ENCODE peak calls at places on chromosomes 12 and 14, in eight cellular contexts. O is GM23338; X is adrenal gland; L is CD8-positive, alpha-beta memory T cell; Y is stomach; Z is GM12865; I is CD4-positive, CD25-positive, alpha-beta regulatory T cell; M is PC-3. F is an unnamed sample.

GRCh38 chr12:25992026-25992782 is 33.7 kb downstream of the RASSF8 start:
- DNase-seq in O (no peak), X (no peak), L (no peak), Y (no peak), Z (no peak), I (no peak), M (peak; percentile 76), F (no peak)

GRCh38 chr12:32897688-32898573 is 1.4 kb upstream of the PKP2 start:
- DNase-seq in O (no peak), X (no peak), L (no peak), Y (no peak), Z (no peak), I (no peak), M (no peak), F (no peak)

GRCh38 chr14:86055512-86055911 is 525.6 kb downstream of the FLRT2 start:
- DNase-seq in O (peak; percentile 35), X (no peak), L (peak; percentile 5), Y (no peak), Z (no peak), I (no peak), M (peak; percentile 11), F (no peak)

GRCh38 chr12:104303538-104304151 is at the start of gene EID3:
- DNase-seq in O (peak; percentile 92), X (peak; percentile 92), L (peak; percentile 89), Y (peak; percentile 91), Z (peak; percentile 86), I (peak; percentile 86), M (no peak), F (peak; percentile 88)

GRCh38 chr12:51921017-51921725 is 13.9 kb downstream of the ACVRL1 start:
- DNase-seq in O (peak; percentile 57), X (no peak), L (no peak), Y (no peak), Z (no peak), I (no peak), M (no peak), F (no peak)

GRCh38 chr12:67534046-67534445 is 114.5 kb upstream of the DYRK2 start:
- DNase-seq in O (no peak), X (no peak), L (no peak), Y (no peak), Z (no peak), I (no peak), M (no peak), F (no peak)

GRCh38 chr12:29725587-29726320 is 58.0 kb downstream of the TMTC1 start:
- DNase-seq in O (no peak), X (no peak), L (no peak), Y (no peak), Z (peak; percentile 62), I (no peak), M (no peak), F (no peak)

GRCh38 chr14:95291859-95292542 is 27.7 kb downstream of the CLMN start:
- DNase-seq in O (no peak), X (peak; percentile 69), L (no peak), Y (peak; percentile 63), Z (peak; percentile 24), I (no peak), M (peak; percentile 85), F (peak; percentile 4)

GRCh38 chr12:46108721-46109120 is 118.3 kb upstream of the SCAF11 start:
- DNase-seq in O (no peak), X (no peak), L (no peak), Y (no peak), Z (peak; percentile 73), I (no peak), M (no peak), F (no peak)

GRCh38 chr12:47828967-47829482 is 9.3 kb upstream of the HDAC7 start:
- DNase-seq in O (peak; percentile 76), X (peak; percentile 94), L (no peak), Y (peak; percentile 82), Z (no peak), I (no peak), M (peak; percentile 90), F (no peak)

GRCh38 chr12:5230861-5231260 is 187.2 kb downstream of the KCNA5 start:
- DNase-seq in O (no peak), X (no peak), L (no peak), Y (no peak), Z (no peak), I (no peak), M (no peak), F (no peak)

GRCh38 chr14:35695072-35695471 is 114.0 kb downstream of the RALGAPA1 start:
- DNase-seq in O (no peak), X (no peak), L (no peak), Y (no peak), Z (no peak), I (no peak), M (no peak), F (no peak)

GRCh38 chr14:101460521-101460920 is 100.8 kb upstream of the DIO3 start:
- DNase-seq in O (no peak), X (no peak), L (no peak), Y (no peak), Z (no peak), I (no peak), M (no peak), F (no peak)

GRCh38 chr14:39469094-39469710 is 37.0 kb upstream of the FBXO33 start:
- DNase-seq in O (peak; percentile 73), X (peak; percentile 7), L (peak; percentile 6), Y (no peak), Z (peak; percentile 83), I (no peak), M (no peak), F (no peak)

GRCh38 chr14:54086780-54087179 is 130.2 kb upstream of the BMP4 start:
- DNase-seq in O (no peak), X (no peak), L (no peak), Y (no peak), Z (no peak), I (no peak), M (no peak), F (no peak)

GRCh38 chr12:111276189-111276588 is 92.7 kb downstream of the PHETA1 start:
- DNase-seq in O (no peak), X (no peak), L (no peak), Y (no peak), Z (no peak), I (no peak), M (peak; percentile 55), F (no peak)

GRCh38 chr12:124422142-124422569 is 127.3 kb downstream of the RFLNA start:
- DNase-seq in O (no peak), X (peak; percentile 43), L (no peak), Y (peak; percentile 77), Z (no peak), I (no peak), M (peak; percentile 78), F (no peak)

GRCh38 chr12:124420972-124421674 is 126.2 kb downstream of the RFLNA start:
- DNase-seq in O (no peak), X (no peak), L (no peak), Y (no peak), Z (no peak), I (no peak), M (no peak), F (no peak)

GRCh38 chr12:124424516-124424905 is 129.6 kb downstream of the RFLNA start:
- DNase-seq in O (no peak), X (no peak), L (no peak), Y (no peak), Z (no peak), I (no peak), M (no peak), F (no peak)

GRCh38 chr12:124423683-124424515 is 129.0 kb downstream of the RFLNA start:
- DNase-seq in O (no peak), X (no peak), L (peak; percentile 30), Y (no peak), Z (no peak), I (no peak), M (no peak), F (no peak)

GRCh38 chr12:124422570-124423523 is 128.0 kb downstream of the RFLNA start:
- DNase-seq in O (no peak), X (peak; percentile 97), L (no peak), Y (peak; percentile 92), Z (no peak), I (no peak), M (peak; percentile 91), F (no peak)
- H3K4me3 ChIP-seq in O (no peak overlapping the region), X (peak overlapping the region; percentile 4), L (no peak overlapping the region), Y (peak overlapping the region; percentile 21), Z (no peak overlapping the region), I (no peak overlapping the region), M (peak overlapping the region; percentile 66), F (no peak overlapping the region)

GRCh38 chr12:14836336-14837210 is 6.8 kb downstream of the ART4 start:
- DNase-seq in O (no peak), X (peak; percentile 79), L (no peak), Y (no peak), Z (no peak), I (no peak), M (peak; percentile 79), F (no peak)
- H3K4me3 ChIP-seq in O (no peak overlapping the region), X (no peak overlapping the region), L (no peak overlapping the region), Y (no peak overlapping the region), Z (no peak overlapping the region), I (no peak overlapping the region), M (peak overlapping the region; percentile 39), F (no peak overlapping the region)

GRCh38 chr14:24401810-24402702 is 3.3 kb downstream of the NYNRIN start:
- DNase-seq in O (no peak), X (no peak), L (no peak), Y (no peak), Z (no peak), I (no peak), M (no peak), F (no peak)
- H3K4me3 ChIP-seq in O (no peak overlapping the region), X (no peak overlapping the region), L (no peak overlapping the region), Y (no peak overlapping the region), Z (no peak overlapping the region), I (no peak overlapping the region), M (no peak overlapping the region), F (no peak overlapping the region)

GRCh38 chr12:2773199-2773875 is 21.4 kb upstream of the FKBP4 start:
- DNase-seq in O (no peak), X (no peak), L (no peak), Y (no peak), Z (no peak), I (no peak), M (no peak), F (no peak)

GRCh38 chr12:2772370-2772769 is 22.4 kb upstream of the FKBP4 start:
- DNase-seq in O (no peak), X (no peak), L (no peak), Y (no peak), Z (no peak), I (no peak), M (no peak), F (no peak)

GRCh38 chr12:2765608-2766007 is 29.2 kb upstream of the FKBP4 start:
- DNase-seq in O (no peak), X (no peak), L (no peak), Y (no peak), Z (no peak), I (no peak), M (no peak), F (no peak)

GRCh38 chr12:2768224-2768961 is 26.4 kb upstream of the FKBP4 start:
- DNase-seq in O (no peak), X (no peak), L (no peak), Y (no peak), Z (peak; percentile 13), I (no peak), M (no peak), F (no peak)

DNA sequence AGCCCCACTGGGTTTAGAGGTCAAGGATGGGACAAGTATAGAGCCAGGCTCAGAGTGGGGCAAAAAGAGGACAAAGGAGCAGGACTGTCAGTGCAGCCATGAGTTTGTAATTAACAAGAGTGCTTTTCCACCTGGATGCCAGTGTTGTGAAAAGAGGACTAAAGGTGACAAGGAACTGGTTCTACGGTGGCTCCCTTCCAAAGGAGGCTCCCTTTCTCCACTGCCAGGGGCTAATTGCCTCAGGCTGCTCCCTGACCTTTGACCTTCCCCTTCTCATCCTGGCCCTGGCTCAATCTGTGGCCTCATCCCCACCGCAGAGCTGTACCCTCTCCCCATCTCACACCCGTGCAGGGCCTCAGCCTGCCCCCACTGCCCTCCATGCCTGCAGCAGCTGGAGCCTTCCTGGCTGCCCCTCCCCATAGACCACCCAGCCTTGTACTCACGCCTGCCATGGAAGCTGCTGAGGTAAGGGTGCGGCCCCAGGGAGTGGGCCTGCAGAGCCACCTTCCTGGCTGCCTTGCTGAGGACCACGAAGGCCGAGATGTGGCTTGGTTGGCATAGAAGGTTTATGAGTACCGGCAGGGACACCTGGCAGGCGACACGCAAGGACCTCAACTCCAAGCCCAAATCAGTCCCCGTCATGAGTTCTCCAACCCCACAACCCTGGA is 24.8 kb upstream of the FKBP4 start:
- DNase-seq in O (no peak), X (no peak), L (no peak), Y (no peak), Z (no peak), I (no peak), M (no peak), F (no peak)
- H3K4me3 ChIP-seq in O (no peak overlapping the region), X (no peak overlapping the region), L (no peak overlapping the region), Y (no peak overlapping the region), Z (no peak overlapping the region), I (no peak overlapping the region), M (no peak overlapping the region), F (no peak overlapping the region)

F was measured in naive thymus-derived CD4-positive, alpha-beta T cell.